ENCODE peak calls at places on chromosomes 6 and 20, in seven cellular contexts. One of them, this sample, is unnamed.

GRCh38 chr20:57584768-57585461 is 24.0 kb downstream of the PCK1 start:
- DNase-seq in activated T-cell treated with anti-CD3 and anti-CD28 coated beads, Interleukin-2, amount 50 U/mL, for 72 hours: no peak
- DNase-seq in substantia nigra: no peak
- DNase-seq in left ventricle myocardium inferior: no peak
- DNase-seq in Calu3: no peak
- DNase-seq in stimulated activated CD8-positive, alpha-beta memory T cell treated with anti-CD3 and anti-CD28 coated beads, Interleukin-15, amount 100 ng/mL, for 1 hour: no peak
- DNase-seq in hippocampal formation: no peak
- DNase-seq in this sample: no peak

GRCh38 chr20:8573686-8574085 is 441.6 kb downstream of the PLCB1 start:
- DNase-seq in activated T-cell treated with anti-CD3 and anti-CD28 coated beads, Interleukin-2, amount 50 U/mL, for 72 hours: no peak
- DNase-seq in stimulated activated CD8-positive, alpha-beta memory T cell treated with anti-CD3 and anti-CD28 coated beads, Interleukin-15, amount 100 ng/mL, for 1 hour: no peak
- DNase-seq in hippocampal formation: no peak
- DNase-seq in left ventricle myocardium inferior: no peak
- DNase-seq in substantia nigra: no peak
- DNase-seq in Calu3: no peak
- DNase-seq in this sample: no peak

GRCh38 chr20:60292001-60292520 is 333.8 kb downstream of the CDH26 start:
- DNase-seq in left ventricle myocardium inferior: no peak
- DNase-seq in activated T-cell treated with anti-CD3 and anti-CD28 coated beads, Interleukin-2, amount 50 U/mL, for 72 hours: no peak
- DNase-seq in substantia nigra: no peak
- DNase-seq in stimulated activated CD8-positive, alpha-beta memory T cell treated with anti-CD3 and anti-CD28 coated beads, Interleukin-15, amount 100 ng/mL, for 1 hour: no peak
- DNase-seq in hippocampal formation: no peak
- DNase-seq in Calu3: no peak
- DNase-seq in this sample: no peak

GRCh38 chr6:33696538-33697518 is 14.7 kb downstream of the UQCC2 start:
- DNase-seq in stimulated activated CD8-positive, alpha-beta memory T cell treated with anti-CD3 and anti-CD28 coated beads, Interleukin-15, amount 100 ng/mL, for 1 hour: no peak
- DNase-seq in hippocampal formation: no peak
- DNase-seq in substantia nigra: no peak
- DNase-seq in Calu3: peak
- DNase-seq in activated T-cell treated with anti-CD3 and anti-CD28 coated beads, Interleukin-2, amount 50 U/mL, for 72 hours: peak
- DNase-seq in left ventricle myocardium inferior: peak
- DNase-seq in this sample: peak

GRCh38 chr6:76817429-76817828 is 645.9 kb downstream of the HTR1B start:
- DNase-seq in hippocampal formation: no peak
- DNase-seq in activated T-cell treated with anti-CD3 and anti-CD28 coated beads, Interleukin-2, amount 50 U/mL, for 72 hours: no peak
- DNase-seq in substantia nigra: no peak
- DNase-seq in stimulated activated CD8-positive, alpha-beta memory T cell treated with anti-CD3 and anti-CD28 coated beads, Interleukin-15, amount 100 ng/mL, for 1 hour: no peak
- DNase-seq in Calu3: no peak
- DNase-seq in left ventricle myocardium inferior: no peak
- DNase-seq in this sample: no peak

GRCh38 chr6:44116643-44117382 is 10.4 kb downstream of the MRPL14 start:
- DNase-seq in activated T-cell treated with anti-CD3 and anti-CD28 coated beads, Interleukin-2, amount 50 U/mL, for 72 hours: no peak
- DNase-seq in left ventricle myocardium inferior: no peak
- DNase-seq in stimulated activated CD8-positive, alpha-beta memory T cell treated with anti-CD3 and anti-CD28 coated beads, Interleukin-15, amount 100 ng/mL, for 1 hour: no peak
- DNase-seq in Calu3: no peak
- DNase-seq in substantia nigra: no peak
- DNase-seq in hippocampal formation: no peak
- DNase-seq in this sample: no peak

GRCh38 chr6:40482532-40482931 is 104.6 kb downstream of the LRFN2 start:
- DNase-seq in Calu3: no peak
- DNase-seq in stimulated activated CD8-positive, alpha-beta memory T cell treated with anti-CD3 and anti-CD28 coated beads, Interleukin-15, amount 100 ng/mL, for 1 hour: no peak
- DNase-seq in activated T-cell treated with anti-CD3 and anti-CD28 coated beads, Interleukin-2, amount 50 U/mL, for 72 hours: no peak
- DNase-seq in hippocampal formation: peak
- DNase-seq in left ventricle myocardium inferior: no peak
- DNase-seq in substantia nigra: peak
- DNase-seq in this sample: no peak

GRCh38 chr6:108781419-108782110 is 66.7 kb upstream of the ARMC2 start:
- DNase-seq in substantia nigra: no peak
- DNase-seq in activated T-cell treated with anti-CD3 and anti-CD28 coated beads, Interleukin-2, amount 50 U/mL, for 72 hours: peak
- DNase-seq in left ventricle myocardium inferior: no peak
- DNase-seq in stimulated activated CD8-positive, alpha-beta memory T cell treated with anti-CD3 and anti-CD28 coated beads, Interleukin-15, amount 100 ng/mL, for 1 hour: no peak
- DNase-seq in hippocampal formation: no peak
- DNase-seq in Calu3: no peak
- DNase-seq in this sample: no peak

GRCh38 chr20:4813076-4813838 is 91.5 kb downstream of the PRND start:
- DNase-seq in left ventricle myocardium inferior: no peak
- DNase-seq in hippocampal formation: no peak
- DNase-seq in activated T-cell treated with anti-CD3 and anti-CD28 coated beads, Interleukin-2, amount 50 U/mL, for 72 hours: peak
- DNase-seq in substantia nigra: no peak
- DNase-seq in Calu3: no peak
- DNase-seq in stimulated activated CD8-positive, alpha-beta memory T cell treated with anti-CD3 and anti-CD28 coated beads, Interleukin-15, amount 100 ng/mL, for 1 hour: no peak
- DNase-seq in this sample: no peak

GRCh38 chr6:41634657-41635056 is 3.6 kb upstream of the MDFI start:
- DNase-seq in substantia nigra: no peak
- DNase-seq in stimulated activated CD8-positive, alpha-beta memory T cell treated with anti-CD3 and anti-CD28 coated beads, Interleukin-15, amount 100 ng/mL, for 1 hour: no peak
- DNase-seq in Calu3: no peak
- DNase-seq in left ventricle myocardium inferior: no peak
- DNase-seq in activated T-cell treated with anti-CD3 and anti-CD28 coated beads, Interleukin-2, amount 50 U/mL, for 72 hours: no peak
- DNase-seq in hippocampal formation: no peak
- DNase-seq in this sample: no peak

GRCh38 chr20:44247676-44248419 is 740 bp downstream of the GDAP1L1 start:
- DNase-seq in left ventricle myocardium inferior: peak
- DNase-seq in hippocampal formation: no peak
- DNase-seq in Calu3: peak
- DNase-seq in substantia nigra: no peak
- DNase-seq in stimulated activated CD8-positive, alpha-beta memory T cell treated with anti-CD3 and anti-CD28 coated beads, Interleukin-15, amount 100 ng/mL, for 1 hour: no peak
- DNase-seq in activated T-cell treated with anti-CD3 and anti-CD28 coated beads, Interleukin-2, amount 50 U/mL, for 72 hours: peak
- DNase-seq in this sample: no peak

This sample was measured in NCI-H2029.